ENCODE peak calls at places on chromosomes 6 and 20, in ten cellular contexts. P, C, W, B, M, H, K, X, F and Y are unnamed samples.

GRCh38 chr6:166204852-166205650 is 37.4 kb upstream of the TBXT start:
- DNase-seq in M (peak; percentile 63), H (no peak), B (no peak), C (no peak), W (no peak), X (no peak), F (no peak), K (no peak), P (no peak), Y (no peak)

GRCh38 chr6:148963738-148964137 is 216.9 kb downstream of the UST start:
- DNase-seq in C (no peak), P (no peak), K (no peak), H (no peak), B (no peak), M (no peak), W (no peak), F (no peak), X (no peak), Y (no peak)

GRCh38 chr6:137334094-137334493 is 114.9 kb upstream of the IFNGR1 start:
- DNase-seq in B (no peak), M (no peak), H (no peak), C (no peak), P (no peak), F (no peak), W (no peak), K (no peak), X (no peak), Y (no peak)

GRCh38 chr20:23086056-23086551 is at the start of gene CD93:
- DNase-seq in X (no peak), H (peak; percentile 19), F (no peak), B (no peak), C (peak; percentile 78), K (peak; percentile 67), W (peak; percentile 69), M (no peak), P (no peak), Y (no peak)

GRCh38 chr6:166861304-166861703 is 95.0 kb downstream of the RNASET2 start:
- DNase-seq in P (no peak), X (no peak), M (no peak), W (no peak), C (no peak), H (no peak), B (no peak), K (no peak), F (no peak), Y (no peak)

GRCh38 chr6:135521431-135521830 is 23.9 kb upstream of the AHI1 start:
- DNase-seq in H (no peak), K (no peak), P (no peak), X (no peak), W (no peak), M (no peak), C (no peak), B (no peak), F (no peak), Y (no peak)

GRCh38 chr6:157974341-157974894 is 7.2 kb upstream of the SYNJ2 start:
- DNase-seq in C (no peak), F (no peak), W (no peak), H (no peak), X (no peak), P (no peak), B (no peak), M (no peak), K (peak; percentile 57), Y (no peak)

GRCh38 chr6:130934848-130935585 is 107.8 kb downstream of the SMLR1 start:
- DNase-seq in W (no peak), H (no peak), M (no peak), P (no peak), F (no peak), B (no peak), C (no peak), X (no peak), K (peak; percentile 59), Y (no peak)

GRCh38 chr6:16944601-16945000 is 157.2 kb upstream of the STMND1 start:
- DNase-seq in B (no peak), K (peak; percentile 30), M (no peak), P (no peak), W (no peak), X (no peak), F (no peak), H (no peak), C (no peak), Y (no peak)

GRCh38 chr6:21984551-21984950 is 312.3 kb downstream of the PRL start:
- DNase-seq in F (no peak), P (no peak), B (no peak), K (no peak), W (no peak), C (no peak), M (no peak), H (no peak), X (no peak), Y (no peak)

GRCh38 chr6:116229287-116229913 is 24.5 kb downstream of the TSPYL4 start:
- DNase-seq in H (no peak), C (peak; percentile 91), M (peak; percentile 37), F (peak; percentile 94), P (peak; percentile 81), B (peak; percentile 52), X (peak; percentile 89), K (peak; percentile 96), W (peak; percentile 29), Y (peak; percentile 85)

GRCh38 chr6:79671605-79672266 is 40.6 kb downstream of the SH3BGRL2 start:
- DNase-seq in W (peak; percentile 40), C (peak; percentile 21), B (peak; percentile 90), X (no peak), M (peak; percentile 92), K (no peak), H (peak; percentile 57), F (no peak), P (peak; percentile 20), Y (no peak)

GRCh38 chr20:15582146-15582776 is 991.0 kb downstream of the KIF16B start:
- DNase-seq in C (no peak), P (no peak), X (no peak), F (no peak), H (no peak), K (no peak), B (no peak), M (no peak), W (no peak), Y (peak; percentile 4)

GRCh38 chr6:35663447-35664235 is 25.1 kb downstream of the FKBP5 start:
- DNase-seq in C (no peak), F (no peak), H (no peak), X (no peak), B (no peak), M (no peak), K (peak; percentile 63), P (no peak), W (peak; percentile 16), Y (peak; percentile 25)
- H3K4me3 ChIP-seq in C (no peak overlapping the region), F (peak overlapping the region; percentile 25), H (no peak overlapping the region), X (peak overlapping the region; percentile 36), B (no peak overlapping the region), M (no peak overlapping the region), K (no peak overlapping the region), P (no peak overlapping the region), W (no peak overlapping the region), Y (no peak overlapping the region)

GRCh38 chr20:51541189-51542032 is 1.1 kb downstream of the NFATC2 start:
- DNase-seq in F (peak; percentile 94), P (peak; percentile 58), K (peak; percentile 80), C (peak; percentile 92), M (peak; percentile 92), W (peak; percentile 71), H (peak; percentile 82), B (peak; percentile 82), X (peak; percentile 86), Y (no peak)
- H3K4me3 ChIP-seq in F (peak overlapping the region; percentile 52), P (peak overlapping the region; percentile 75), K (peak overlapping the region; percentile 86), C (peak overlapping the region; percentile 52), M (peak overlapping the region; percentile 61), W (peak overlapping the region; percentile 76), H (peak overlapping the region; percentile 57), B (peak overlapping the region; percentile 65), X (peak overlapping the region; percentile 73), Y (no peak overlapping the region)

DNA sequence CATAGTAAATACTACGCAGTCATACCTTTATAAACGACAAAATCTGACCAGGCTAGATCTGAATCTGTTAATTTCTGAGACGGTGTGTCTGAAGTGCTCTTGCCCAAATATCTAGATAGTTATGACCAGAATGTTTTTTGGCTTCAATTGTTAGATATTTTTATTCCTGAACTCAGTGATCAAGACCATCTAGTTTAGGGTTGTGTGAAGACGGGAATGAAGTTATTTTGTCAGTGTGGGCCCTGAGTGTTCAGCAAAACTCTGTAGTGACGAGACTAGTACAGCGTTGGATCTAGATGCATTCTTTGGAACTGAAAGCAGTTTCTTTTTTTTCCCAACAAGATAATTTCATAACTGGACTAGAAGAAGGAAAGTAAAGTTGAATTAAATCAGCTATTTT is 3.1 kb downstream of the STXBP5 start:
- DNase-seq in M (no peak), K (peak; percentile 51), F (no peak), C (no peak), X (no peak), B (no peak), H (no peak), P (no peak), W (no peak), Y (no peak)
- H3K4me3 ChIP-seq in M (no peak overlapping the region), K (no peak overlapping the region), F (no peak overlapping the region), C (peak overlapping the region; percentile 15), X (peak overlapping the region; percentile 42), B (peak overlapping the region; percentile 5), H (no peak overlapping the region), P (peak overlapping the region; percentile 94), W (no peak overlapping the region), Y (no peak overlapping the region)

GRCh38 chr6:150686566-150686965 is 86.9 kb downstream of the PLEKHG1 start:
- DNase-seq in X (no peak), W (no peak), P (no peak), H (no peak), F (no peak), C (no peak), M (no peak), K (no peak), B (peak; percentile 45), Y (no peak)

GRCh38 chr6:150684161-150684560 is 84.5 kb downstream of the PLEKHG1 start:
- DNase-seq in K (no peak), C (no peak), F (no peak), M (no peak), H (no peak), X (no peak), B (no peak), P (no peak), W (no peak), Y (no peak)

GRCh38 chr6:150683320-150683719 is 83.6 kb downstream of the PLEKHG1 start:
- DNase-seq in P (peak; percentile 29), F (peak; percentile 50), H (no peak), W (peak; percentile 14), C (peak; percentile 79), X (no peak), B (no peak), K (no peak), M (no peak), Y (no peak)

GRCh38 chr6:150685860-150686259 is 86.2 kb downstream of the PLEKHG1 start:
- DNase-seq in M (peak; percentile 41), B (peak; percentile 62), P (no peak), W (peak; percentile 65), F (no peak), K (peak; percentile 12), X (no peak), C (no peak), H (peak; percentile 22), Y (no peak)

GRCh38 chr6:150684715-150685459 is 85.2 kb downstream of the PLEKHG1 start:
- DNase-seq in X (no peak), W (no peak), P (no peak), C (peak; percentile 62), B (peak; percentile 61), H (no peak), K (no peak), F (no peak), M (peak; percentile 53), Y (no peak)
- H3K4me3 ChIP-seq in X (peak overlapping the region; percentile 33), W (no peak overlapping the region), P (peak overlapping the region; percentile 58), C (peak overlapping the region; percentile 52), B (no peak overlapping the region), H (no peak overlapping the region), K (no peak overlapping the region), F (peak overlapping the region; percentile 31), M (no peak overlapping the region), Y (no peak overlapping the region)